ENCODE peak calls at places on chromosomes 3 and 15, in six cellular contexts. R, E, M, O, B and D are unnamed samples.

GRCh38 chr3:147372525-147373027 is 33.8 kb downstream of the ZIC4 start:
- DNase-seq in R (no peak), E (no peak), M (no peak), O (no peak), B (no peak), D (no peak)

GRCh38 chr15:62901087-62901486 is 141.5 kb upstream of the TPM1 start:
- DNase-seq in R (no peak), E (no peak), M (no peak), O (no peak), B (no peak), D (no peak)

GRCh38 chr3:169658311-169658931 is 5.1 kb downstream of the MECOM start:
- DNase-seq in R (peak), E (no peak), M (no peak), O (peak), B (peak), D (no peak)

GRCh38 chr3:127709320-127710060 is 36.7 kb downstream of the ABTB1 start:
- DNase-seq in R (peak), E (no peak), M (no peak), O (no peak), B (no peak), D (no peak)

GRCh38 chr3:149646181-149646766 is 11.6 kb downstream of the WWTR1 start:
- DNase-seq in R (no peak), E (no peak), M (peak), O (no peak), B (no peak), D (no peak)

GRCh38 chr3:44712455-44713075 is at the start of gene ZNF502:
- DNase-seq in R (peak), E (peak), M (peak), O (peak), B (peak), D (peak)

GRCh38 chr3:157502916-157503620 is at the start of gene VEPH1:
- DNase-seq in R (no peak), E (no peak), M (no peak), O (peak), B (peak), D (no peak)

GRCh38 chr15:77057650-77058049 is 13.3 kb downstream of the TSPAN3 start:
- DNase-seq in R (no peak), E (no peak), M (no peak), O (no peak), B (no peak), D (no peak)

GRCh38 chr3:59709702-59710555 is 660.1 kb upstream of the CFAP20DC start:
- DNase-seq in R (peak), E (no peak), M (no peak), O (no peak), B (no peak), D (no peak)

GRCh38 chr3:171258316-171258715 is 201.9 kb downstream of the TNIK start:
- DNase-seq in R (no peak), E (no peak), M (no peak), O (no peak), B (no peak), D (no peak)

GRCh38 chr3:40187945-40188344 is 121.6 kb upstream of the EIF1B start:
- DNase-seq in R (no peak), E (no peak), M (no peak), O (no peak), B (no peak), D (no peak)

GRCh38 chr3:99562138-99562537 is 76.3 kb upstream of the COL8A1 start:
- DNase-seq in R (no peak), E (no peak), M (no peak), O (peak), B (peak), D (no peak)

GRCh38 chr3:40736943-40737342 is 212.2 kb downstream of the ZNF621 start:
- DNase-seq in R (no peak), E (no peak), M (no peak), O (no peak), B (no peak), D (no peak)

GRCh38 chr3:186406669-186407635 is 44.9 kb upstream of the DGKG start:
- DNase-seq in R (no peak), E (no peak), M (no peak), O (peak), B (no peak), D (no peak)

GRCh38 chr3:73143821-73144237 is 82.4 kb downstream of the EBLN2 start:
- DNase-seq in R (no peak), E (no peak), M (peak), O (no peak), B (no peak), D (no peak)

GRCh38 chr3:53044371-53045106 is 1.3 kb downstream of the SFMBT1 start:
- DNase-seq in R (peak), E (peak), M (no peak), O (no peak), B (peak), D (no peak)

GRCh38 chr3:100029689-100030088 is 84.6 kb downstream of the FILIP1L start:
- DNase-seq in R (no peak), E (no peak), M (no peak), O (no peak), B (no peak), D (no peak)

GRCh38 chr3:179308006-179308405 is 14.8 kb upstream of the ZNF639 start:
- DNase-seq in R (no peak), E (no peak), M (peak), O (no peak), B (no peak), D (no peak)

GRCh38 chr3:126895178-126896066 is 87.5 kb upstream of the PLXNA1 start:
- DNase-seq in R (no peak), E (no peak), M (no peak), O (peak), B (no peak), D (no peak)

GRCh38 chr15:86121568-86121967 is 41.9 kb downstream of the AGBL1 start:
- DNase-seq in R (no peak), E (no peak), M (no peak), O (no peak), B (no peak), D (no peak)

GRCh38 chr3:11155341-11156025 is 1.2 kb downstream of the HRH1 start:
- DNase-seq in R (peak), E (no peak), M (peak), O (peak), B (peak), D (no peak)
- TF ChIP-seq CTCF in R (peak), E (no peak), M (peak), O (peak), B (no peak), D (no peak)

GRCh38 chr15:79185199-79185598 is 94.6 kb upstream of the RASGRF1 start:
- DNase-seq in R (no peak), E (no peak), M (no peak), O (no peak), B (peak), D (no peak)
- TF ChIP-seq CTCF in R (no peak), E (no peak), M (peak), O (peak), B (no peak), D (no peak)

GRCh38 chr3:196558476-196558875 is 9.9 kb downstream of the WDR53 start:
- DNase-seq in R (no peak), E (no peak), M (no peak), O (no peak), B (no peak), D (no peak)

GRCh38 chr3:196554205-196554604 is 14.1 kb downstream of the WDR53 start:
- DNase-seq in R (no peak), E (no peak), M (no peak), O (no peak), B (no peak), D (no peak)

GRCh38 chr3:196559826-196560225 is 8.5 kb downstream of the WDR53 start:
- DNase-seq in R (no peak), E (no peak), M (no peak), O (no peak), B (no peak), D (no peak)

GRCh38 chr3:196555295-196555694 is 13.1 kb downstream of the WDR53 start:
- DNase-seq in R (no peak), E (no peak), M (no peak), O (no peak), B (no peak), D (no peak)

DNA sequence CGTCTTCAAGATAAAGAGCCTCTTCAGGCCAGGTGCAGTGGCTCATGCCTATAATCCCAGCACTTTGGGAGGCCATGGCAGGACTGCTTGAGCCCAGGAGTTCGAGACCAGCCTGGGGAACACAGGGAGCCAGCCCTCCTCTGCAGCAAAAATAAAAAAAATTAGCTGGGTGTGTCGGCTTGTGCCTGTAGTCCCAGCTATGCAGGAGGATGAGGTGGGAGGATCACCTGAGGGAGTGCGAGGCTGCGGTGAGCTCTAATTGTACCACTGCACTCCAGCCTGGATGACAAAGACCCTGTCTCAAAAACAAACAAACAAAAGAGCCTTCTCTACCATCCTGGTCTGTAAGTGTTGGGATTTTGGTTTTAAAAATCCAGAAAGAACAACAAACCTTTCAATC is 11.1 kb downstream of the WDR53 start:
- DNase-seq in R (no peak), E (no peak), M (no peak), O (no peak), B (no peak), D (no peak)
- TF ChIP-seq CTCF in R (no peak), E (no peak), M (no peak), O (no peak), B (no peak), D (no peak)

GRCh38 chr15:35208353-35208752 is 123.3 kb upstream of the NANOGP8 start:
- DNase-seq in R (no peak), E (no peak), M (no peak), O (no peak), B (no peak), D (no peak)

GRCh38 chr15:35211240-35211952 is 126.3 kb upstream of the NANOGP8 start:
- DNase-seq in R (no peak), E (no peak), M (no peak), O (peak), B (no peak), D (no peak)

GRCh38 chr15:35209838-35210237 is 124.7 kb upstream of the NANOGP8 start:
- DNase-seq in R (no peak), E (no peak), M (no peak), O (no peak), B (no peak), D (no peak)

GRCh38 chr15:35210370-35210769 is 125.3 kb upstream of the NANOGP8 start:
- DNase-seq in R (no peak), E (no peak), M (no peak), O (no peak), B (no peak), D (no peak)

GRCh38 chr15:35206060-35206675 is 121.1 kb upstream of the NANOGP8 start:
- DNase-seq in R (no peak), E (no peak), M (no peak), O (no peak), B (no peak), D (no peak)
- TF ChIP-seq CTCF in R (no peak), E (no peak), M (peak), O (peak), B (peak), D (no peak)